ENCODE peak calls at places on chromosomes 12 and 14, in seven cellular contexts. A is mesendoderm, F is mesenchymal stem cell, U is neuronal stem cell, H is H9, L is H1, X is trophoblast cell. P is an unnamed sample. For H3K27me3, the result is how much of the 10 kb centered on the place peaks cover.

GRCh38 chr12:115574831-115575230 is 702.7 kb downstream of the MED13L start:
- DNase-seq in A (no peak), F (no peak), U (no peak), H (no peak), L (no peak), X (no peak), P (no peak)

GRCh38 chr12:64608901-64609542 is 1.3 kb upstream of the RASSF3 start:
- DNase-seq in A (peak), F (peak), U (no peak), H (peak), L (peak), X (peak), P (peak)

GRCh38 chr14:104397956-104398355 is 181.6 kb upstream of the C14orf180 start:
- DNase-seq in A (no peak), F (peak), U (no peak), H (no peak), L (no peak), X (no peak), P (no peak)

GRCh38 chr14:30906752-30907658 is 32.6 kb downstream of the COCH start:
- DNase-seq in A (no peak), F (peak), U (peak), H (no peak), L (no peak), X (no peak), P (peak)

GRCh38 chr12:795305-795704 is 42.9 kb downstream of the WNK1 start:
- DNase-seq in A (peak), F (no peak), U (no peak), H (no peak), L (no peak), X (no peak), P (no peak)

GRCh38 chr12:107788690-107789458 is 14.4 kb downstream of the ASCL4 start:
- DNase-seq in A (no peak), F (no peak), U (no peak), H (no peak), L (no peak), X (no peak), P (no peak)

GRCh38 chr12:94977766-94978468 is 25.6 kb downstream of the NDUFA12 start:
- DNase-seq in A (no peak), F (no peak), U (no peak), H (no peak), L (no peak), X (peak), P (no peak)

GRCh38 chr12:74119811-74120362 is 417.7 kb upstream of the ATXN7L3B start:
- DNase-seq in A (no peak), F (peak), U (no peak), H (no peak), L (no peak), X (no peak), P (no peak)

GRCh38 chr12:28130625-28131598 is 59.3 kb upstream of the CCDC91 start:
- DNase-seq in A (no peak), F (peak), U (no peak), H (no peak), L (no peak), X (peak), P (peak)

GRCh38 chr12:24911284-24911791 is 37.6 kb downstream of the BCAT1 start:
- DNase-seq in A (peak), F (peak), U (no peak), H (no peak), L (peak), X (no peak), P (peak)

GRCh38 chr14:100576091-100577085 is 10.8 kb downstream of the BEGAIN start:
- DNase-seq in A (no peak), F (no peak), U (no peak), H (no peak), L (no peak), X (no peak), P (no peak)

GRCh38 chr14:91511014-91511466 is 930 bp upstream of the PPP4R3A start:
- DNase-seq in A (peak), F (no peak), U (peak), H (no peak), L (no peak), X (no peak), P (peak)

GRCh38 chr14:98507269-98507668 is 764.7 kb downstream of the BCL11B start:
- DNase-seq in A (no peak), F (no peak), U (no peak), H (no peak), L (no peak), X (no peak), P (no peak)

GRCh38 chr12:31325524-31325875 is 450 bp downstream of the SINHCAF start:
- DNase-seq in A (no peak), F (no peak), U (no peak), H (no peak), L (no peak), X (no peak), P (no peak)

GRCh38 chr12:34599530-34600513 is 577.5 kb downstream of the ALG10 start:
- DNase-seq in A (no peak), F (no peak), U (no peak), H (no peak), L (no peak), X (no peak), P (no peak)

GRCh38 chr12:111178194-111179081 is 190.5 kb downstream of the PHETA1 start:
- DNase-seq in A (no peak), F (no peak), U (no peak), H (no peak), L (no peak), X (no peak), P (no peak)

GRCh38 chr14:27845902-27846301 is 920.7 kb upstream of the FOXG1 start:
- DNase-seq in A (no peak), F (no peak), U (no peak), H (no peak), L (no peak), X (no peak), P (no peak)

DNA sequence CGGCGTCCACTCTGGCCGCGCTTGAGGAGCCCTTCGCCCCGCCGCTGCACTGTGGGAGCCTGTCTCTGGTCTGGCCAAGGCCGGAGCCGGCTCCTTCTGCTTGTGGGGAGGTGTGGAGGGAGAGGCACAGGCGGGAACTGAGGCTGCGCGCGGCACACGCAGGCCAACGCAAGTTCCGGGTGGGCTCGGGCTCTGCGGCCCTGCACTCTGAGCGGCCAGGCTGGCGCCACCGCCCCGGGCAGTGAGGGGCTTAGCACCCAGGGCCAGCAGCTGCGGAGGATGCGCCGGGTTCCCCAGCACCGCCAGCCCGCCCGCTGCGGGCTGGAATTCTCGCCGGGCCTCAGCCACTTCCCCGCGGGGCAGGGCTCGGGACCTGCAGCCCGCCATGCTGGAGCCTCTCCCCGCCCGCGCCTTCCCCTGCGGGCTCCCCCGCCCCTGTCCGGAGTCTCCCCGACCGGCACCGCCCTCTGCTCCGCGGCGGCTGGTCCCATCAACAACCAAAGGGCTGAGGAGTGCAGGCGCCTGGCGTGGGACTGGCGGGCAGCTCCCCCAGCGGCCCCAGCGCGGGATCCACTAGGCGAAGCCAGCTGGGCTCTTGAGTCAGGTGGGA is 921.2 kb upstream of the FOXG1 start:
- DNase-seq in A (no peak), F (no peak), U (no peak), H (peak), L (peak), X (no peak), P (no peak)
- H3K23ac ChIP-seq in A (no peak), F (no peak), U (no peak), H (no peak), L (no peak), X (no peak), P (no peak)

DNA sequence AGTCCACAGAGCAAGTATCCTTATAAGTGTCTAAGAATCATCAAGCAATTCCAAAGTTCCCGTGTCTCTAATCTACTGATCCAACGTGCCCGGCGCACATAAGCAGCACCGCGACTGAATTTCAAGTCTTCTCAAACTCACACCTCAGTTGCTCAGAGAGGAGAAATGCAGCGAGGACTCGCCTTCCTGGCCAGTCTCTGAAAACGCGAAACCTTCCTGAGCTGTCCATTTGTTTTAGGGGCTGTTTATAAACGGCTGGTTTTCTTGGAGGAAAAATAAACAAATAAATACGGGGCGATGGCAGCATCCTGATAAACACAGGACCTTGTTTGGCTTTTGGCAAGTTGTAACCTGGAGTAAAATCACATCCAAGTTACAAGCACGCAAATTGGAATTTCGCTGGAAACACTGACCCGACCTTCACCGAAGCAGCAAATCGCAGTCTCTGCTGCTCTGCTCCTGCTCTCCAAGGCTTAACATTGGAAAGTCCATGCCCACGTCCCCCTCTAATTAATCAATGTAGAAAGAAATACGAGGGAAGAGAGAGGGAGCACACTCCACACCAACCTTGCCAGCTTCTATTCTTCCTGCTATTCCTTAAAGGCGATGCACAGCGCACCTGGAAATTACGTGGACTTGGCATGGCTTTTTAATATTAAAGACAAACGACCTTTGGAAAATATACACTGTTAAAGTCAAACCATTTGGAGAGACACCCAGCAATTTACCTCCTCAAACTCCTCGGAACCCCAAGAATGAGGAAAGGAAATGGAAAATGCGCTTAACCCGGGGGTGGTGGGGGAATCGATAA is 248.7 kb downstream of the APAF1 start:
- DNase-seq in A (peak), F (no peak), U (no peak), H (no peak), L (no peak), X (no peak), P (no peak)
- H3K27me3 ChIP-seq in A (under half), F (under half), U (under half), H (under half), L (half or more), X (under half), P (under half)

GRCh38 chr12:69783365-69783764 is 41.7 kb upstream of the MYRFL start:
- DNase-seq in A (no peak), F (no peak), U (no peak), H (no peak), L (no peak), X (no peak), P (no peak)

GRCh38 chr12:69792533-69792932 is 32.5 kb upstream of the MYRFL start:
- DNase-seq in A (no peak), F (no peak), U (no peak), H (no peak), L (no peak), X (no peak), P (no peak)

DNA sequence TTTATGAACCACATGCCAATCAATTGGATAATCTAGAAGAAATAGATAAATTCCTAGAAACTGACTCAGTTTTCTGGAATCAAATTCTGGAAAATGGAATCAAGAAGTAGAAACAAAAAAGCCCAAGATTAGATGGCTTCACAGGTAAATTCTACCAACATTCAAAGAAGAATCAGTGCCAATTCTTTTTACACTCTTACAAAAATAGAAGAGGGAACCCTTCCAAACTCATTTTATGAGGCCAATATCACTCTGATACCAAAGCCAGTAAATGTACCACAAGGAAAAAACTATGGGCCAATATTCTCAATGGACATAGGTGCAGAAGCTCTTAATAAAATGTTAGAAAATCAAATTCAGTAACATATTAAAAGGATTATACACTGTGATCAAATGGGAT is 35.7 kb upstream of the MYRFL start:
- DNase-seq in A (no peak), F (no peak), U (no peak), H (no peak), L (no peak), X (no peak), P (no peak)
- H3K23ac ChIP-seq in A (no peak), F (no peak), U (no peak), H (no peak), L (no peak), X (no peak), P (no peak)

DNA sequence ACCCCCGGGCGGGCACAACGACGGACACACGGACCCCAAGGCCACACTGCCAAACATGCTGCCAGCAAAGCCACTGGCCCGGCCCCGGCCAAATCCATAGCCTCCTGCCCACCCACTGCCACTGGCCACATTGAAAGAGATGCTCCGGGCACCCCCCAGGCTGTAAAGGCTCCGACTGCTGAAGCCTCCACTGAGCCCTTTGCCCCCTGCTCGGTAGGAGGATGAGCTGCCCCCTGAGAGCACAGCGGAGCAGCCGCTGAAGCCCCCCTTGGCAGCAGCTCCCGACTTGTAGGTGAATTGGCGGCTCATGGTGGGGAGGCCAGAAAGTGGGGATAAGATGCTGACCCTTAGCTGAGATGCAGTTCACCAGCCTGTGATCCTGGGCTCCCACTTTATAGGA is at the start of gene KRT73:
- DNase-seq in A (no peak), F (no peak), U (no peak), H (peak), L (peak), X (no peak), P (no peak)
- H3K27me3 ChIP-seq in A (under half), F (under half), U (under half), H (under half), L (under half), X (under half), P (under half)

DNA sequence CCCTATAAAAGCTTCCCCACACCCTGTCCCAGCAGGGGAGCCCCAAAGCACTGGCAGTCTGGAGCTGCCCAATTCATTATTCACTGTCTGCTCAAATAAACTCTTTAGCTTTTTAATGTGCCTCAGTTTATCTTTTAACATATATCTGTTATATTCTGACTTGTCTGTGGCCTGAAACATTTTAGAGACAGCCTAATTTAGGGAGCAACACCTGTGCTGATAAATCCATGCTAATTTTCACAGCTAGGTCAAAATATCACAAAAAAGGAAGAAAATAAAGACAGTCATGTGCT is 32.9 kb downstream of the TMTC1 start:
- DNase-seq in A (no peak), F (no peak), U (no peak), H (no peak), L (no peak), X (no peak), P (no peak)
- H3K23ac ChIP-seq in A (no peak), F (no peak), U (no peak), H (no peak), L (no peak), X (no peak), P (no peak)

GRCh38 chr14:49286257-49286983 is 299.8 kb downstream of the RPS29 start:
- DNase-seq in A (no peak), F (no peak), U (no peak), H (no peak), L (no peak), X (no peak), P (no peak)
- H3K27me3 ChIP-seq in A (under half), F (under half), U (under half), H (under half), L (under half), X (under half), P (under half)

GRCh38 chr14:99535908-99536778 is 54.9 kb downstream of the CCNK start:
- DNase-seq in A (no peak), F (no peak), U (no peak), H (no peak), L (no peak), X (no peak), P (no peak)
- H3K23ac ChIP-seq in A (no peak), F (no peak), U (peak), H (no peak), L (no peak), X (no peak), P (peak)

GRCh38 chr14:77181603-77182437 is at the start of gene TMEM63C:
- DNase-seq in A (peak), F (no peak), U (peak), H (peak), L (peak), X (no peak), P (no peak)

GRCh38 chr14:77186911-77187648 is 5.5 kb downstream of the TMEM63C start:
- DNase-seq in A (peak), F (no peak), U (peak), H (no peak), L (no peak), X (no peak), P (peak)

GRCh38 chr14:77183896-77184295 is 2.3 kb downstream of the TMEM63C start:
- DNase-seq in A (no peak), F (no peak), U (no peak), H (no peak), L (no peak), X (no peak), P (no peak)

GRCh38 chr14:77185093-77185465 is 3.5 kb downstream of the TMEM63C start:
- DNase-seq in A (no peak), F (no peak), U (no peak), H (no peak), L (no peak), X (no peak), P (no peak)

DNA sequence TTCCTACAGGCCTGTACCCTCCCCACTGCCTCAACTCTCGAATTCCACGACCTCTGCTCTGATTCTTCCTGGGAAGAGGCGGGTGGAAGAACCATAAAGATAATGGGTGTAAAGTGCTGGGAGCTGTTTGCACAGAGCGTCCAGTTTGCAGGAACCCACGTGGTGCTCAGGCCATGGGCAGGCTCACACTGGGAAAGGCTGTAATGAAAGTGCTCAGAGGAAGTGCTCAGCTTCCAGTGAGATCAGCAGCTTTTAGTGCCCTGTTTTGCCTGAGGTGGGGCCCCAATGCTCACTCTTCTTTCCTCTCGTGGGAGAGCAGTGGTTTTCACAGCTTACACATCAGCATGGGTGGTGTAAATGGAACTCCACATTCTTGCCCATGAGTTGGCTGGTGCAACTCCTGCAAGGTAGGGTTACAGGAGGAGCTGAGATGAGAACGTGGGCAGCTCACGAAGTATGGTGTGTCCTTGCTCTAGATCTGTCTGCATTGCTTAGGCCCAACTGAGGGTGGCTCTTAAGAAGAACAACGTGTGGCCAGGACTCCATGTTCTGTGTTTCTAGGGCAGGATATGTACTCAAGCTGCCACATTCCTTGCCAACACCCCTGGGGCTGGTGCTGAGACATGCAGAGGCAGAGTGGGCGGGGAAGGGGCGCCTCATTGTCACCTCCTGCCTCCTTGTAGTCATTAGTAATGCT is 2.9 kb downstream of the TMEM63C start:
- DNase-seq in A (no peak), F (no peak), U (no peak), H (no peak), L (no peak), X (no peak), P (no peak)
- H3K27me3 ChIP-seq in A (under half), F (under half), U (under half), H (under half), L (under half), X (under half), P (under half)

GRCh38 chr14:57502581-57503254 is 9.1 kb upstream of the CCDC198 start:
- DNase-seq in A (no peak), F (no peak), U (no peak), H (no peak), L (no peak), X (no peak), P (no peak)
- H3K23ac ChIP-seq in A (no peak), F (no peak), U (no peak), H (no peak), L (no peak), X (no peak), P (no peak)